ENCODE peak calls at places on chromosomes 5 and 9, in five cellular contexts. Y is neural progenitor cell, A is IMR-90, T is mesendoderm, S is aorta. E is an unnamed sample.

GRCh38 chr5:94326579-94326978 is 291.8 kb downstream of the KIAA0825 start:
- DNase-seq in Y (no peak), T (no peak), S (no peak), A (no peak), E (no peak)

GRCh38 chr9:91937031-91937430 is 13.0 kb downstream of the ROR2 start:
- DNase-seq in T (no peak), Y (no peak), A (no peak), S (no peak), E (no peak)

GRCh38 chr5:81972496-81972791 is 621 bp downstream of the ATG10 start:
- DNase-seq in S (no peak), T (no peak), A (no peak), Y (no peak), E (no peak)

GRCh38 chr9:130806388-130806716 is 28.7 kb upstream of the ABL1 start:
- DNase-seq in S (no peak), A (no peak), Y (no peak), T (no peak), E (no peak)

GRCh38 chr9:109254317-109254716 is 66.5 kb downstream of the EPB41L4B start:
- DNase-seq in S (no peak), A (peak; percentile 86), Y (no peak), T (no peak), E (no peak)

GRCh38 chr9:11871832-11872231 is 821.4 kb upstream of the TYRP1 start:
- DNase-seq in S (no peak), T (no peak), A (no peak), Y (no peak), E (no peak)

GRCh38 chr5:115986358-115986757 is 24.1 kb downstream of the LVRN start:
- DNase-seq in S (no peak), A (peak; percentile 80), T (no peak), Y (no peak), E (no peak)

GRCh38 chr5:30099634-30100033 is 1093.9 kb upstream of the CDH6 start:
- DNase-seq in Y (peak; percentile 13), S (no peak), T (peak; percentile 43), A (no peak), E (no peak)

GRCh38 chr9:16824545-16825041 is 45.9 kb downstream of the BNC2 start:
- DNase-seq in Y (peak; percentile 26), A (peak; percentile 85), S (no peak), T (peak; percentile 76), E (peak; percentile 53)

DNA sequence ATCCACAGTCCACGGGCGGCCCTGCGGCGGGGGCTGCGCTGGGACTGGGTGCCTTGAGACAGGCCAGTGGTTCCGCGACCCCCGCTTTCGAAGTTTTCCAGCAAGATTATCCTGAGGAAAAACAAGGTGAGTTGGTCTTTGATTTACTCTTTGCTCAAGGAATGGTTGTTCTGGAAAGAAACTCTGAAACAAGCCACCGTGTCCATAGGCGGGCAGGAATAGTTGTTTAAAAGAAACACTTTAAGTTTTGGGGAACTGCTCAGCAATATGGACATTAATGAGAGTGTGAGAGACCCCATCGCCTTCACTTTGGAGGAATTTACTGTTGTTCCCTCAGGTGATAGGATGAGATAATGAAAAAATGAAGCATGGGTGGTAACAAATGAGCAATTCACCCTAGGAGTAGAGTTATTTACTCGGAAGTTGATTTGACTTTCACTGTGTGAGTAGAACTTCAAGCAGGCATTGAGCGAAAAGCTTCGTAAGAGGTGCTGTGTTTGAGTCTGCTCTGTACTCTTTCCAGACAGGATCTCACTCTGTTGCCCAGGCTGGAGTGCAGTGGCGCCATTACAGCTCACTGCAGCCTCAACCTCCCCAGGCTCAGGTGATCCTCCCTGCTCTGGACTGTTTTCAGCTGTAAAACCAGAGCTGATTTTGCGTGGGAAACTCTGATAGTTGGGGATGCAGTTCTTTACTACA is 1.1 kb downstream of the DMRTA1 start:
- DNase-seq in Y (peak; percentile 3), A (no peak), S (no peak), T (peak; percentile 49), E (peak; percentile 16)
- H3K4me3 ChIP-seq in Y (peak overlapping the region; percentile 67), A (peak overlapping the region; percentile 69), S (peak overlapping the region; percentile 51), T (peak overlapping the region; percentile 64), E (peak overlapping the region; percentile 88)

DNA sequence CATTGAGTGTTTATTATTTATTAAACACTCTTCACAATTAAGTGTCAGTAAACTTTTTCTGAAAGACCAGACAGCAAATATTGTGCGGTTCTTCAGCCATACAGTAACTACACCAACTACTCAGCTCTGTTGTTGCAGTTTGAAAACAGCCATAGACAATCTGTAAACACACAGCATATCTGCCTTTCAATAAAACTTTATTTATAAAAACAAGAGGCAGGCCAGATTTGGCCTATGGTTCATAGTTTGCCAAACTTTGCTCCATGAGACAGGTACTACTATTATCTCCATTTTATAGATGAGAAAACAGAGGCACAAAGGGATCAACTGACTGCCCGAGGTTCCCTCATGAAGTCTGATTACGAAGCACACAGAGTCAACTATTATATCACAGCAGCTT is 11.5 kb downstream of the ADAMTS12 start:
- DNase-seq in T (no peak), S (no peak), A (no peak), Y (no peak), E (no peak)
- H3K36me3 ChIP-seq in T (no peaks in the 10 kb centered on the region), S (no peaks in the 10 kb centered on the region), A (peaks cover 10% of the 10 kb centered on the region), Y (peaks cover 11% of the 10 kb centered on the region), E (no peaks in the 10 kb centered on the region)

DNA sequence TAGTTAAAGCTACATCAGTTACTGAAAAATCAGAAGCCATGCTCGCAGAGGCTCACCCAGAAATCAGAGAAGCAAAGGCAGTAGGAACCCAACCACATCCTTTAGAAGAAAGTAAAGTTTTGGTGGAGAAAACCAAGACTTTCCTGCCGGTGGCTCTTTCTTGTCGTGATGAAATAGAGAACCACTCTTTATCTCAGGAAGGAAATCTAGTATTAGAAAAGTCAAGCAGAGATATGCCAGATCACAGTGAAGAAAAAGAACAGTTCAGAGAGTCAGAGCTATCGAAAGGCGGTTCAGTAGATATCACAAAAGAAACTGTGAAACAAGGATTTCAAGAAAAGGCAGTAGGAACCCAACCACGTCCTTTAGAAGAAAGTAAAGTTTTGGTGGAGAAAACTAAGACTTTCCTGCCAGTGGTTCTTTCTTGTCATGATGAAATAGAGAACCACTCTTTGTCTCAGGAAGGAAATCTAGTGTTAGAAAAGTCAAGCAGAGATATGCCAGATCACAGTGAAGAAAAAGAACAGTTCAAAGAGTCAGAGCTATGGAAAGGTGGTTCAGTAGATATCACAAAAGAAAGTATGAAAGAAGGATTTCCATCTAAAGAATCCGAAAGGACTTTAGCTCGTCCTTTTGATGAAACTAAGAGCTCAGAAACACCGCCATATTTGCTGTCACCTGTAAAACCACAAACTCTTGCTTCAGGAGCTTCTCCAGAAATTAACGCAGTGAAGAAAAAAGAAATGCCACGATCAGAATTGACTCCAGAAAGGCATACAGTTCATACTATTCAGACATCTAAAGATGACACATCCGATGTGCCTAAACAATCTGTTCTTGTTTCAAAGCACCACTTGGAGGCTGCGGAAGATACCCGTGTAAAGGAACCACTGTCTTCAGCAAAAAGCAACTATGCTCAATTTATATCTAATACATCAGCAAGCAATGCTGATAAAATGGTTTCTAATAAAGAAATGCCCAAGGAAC is 47.2 kb downstream of the CMYA5 start:
- DNase-seq in S (no peak), Y (no peak), A (no peak), T (no peak), E (no peak)
- H3K4me3 ChIP-seq in S (no peak overlapping the region), Y (no peak overlapping the region), A (no peak overlapping the region), T (no peak overlapping the region), E (no peak overlapping the region)

GRCh38 chr9:33307067-33307466 is 16.8 kb downstream of the NFX1 start:
- DNase-seq in T (no peak), S (no peak), A (no peak), Y (no peak), E (no peak)
- H3K36me3 ChIP-seq in T (peaks cover 17% of the 10 kb centered on the region), S (peaks cover 17% of the 10 kb centered on the region), A (peaks cover 47% of the 10 kb centered on the region), Y (peaks cover 10% of the 10 kb centered on the region), E (peaks cover 19% of the 10 kb centered on the region)

DNA sequence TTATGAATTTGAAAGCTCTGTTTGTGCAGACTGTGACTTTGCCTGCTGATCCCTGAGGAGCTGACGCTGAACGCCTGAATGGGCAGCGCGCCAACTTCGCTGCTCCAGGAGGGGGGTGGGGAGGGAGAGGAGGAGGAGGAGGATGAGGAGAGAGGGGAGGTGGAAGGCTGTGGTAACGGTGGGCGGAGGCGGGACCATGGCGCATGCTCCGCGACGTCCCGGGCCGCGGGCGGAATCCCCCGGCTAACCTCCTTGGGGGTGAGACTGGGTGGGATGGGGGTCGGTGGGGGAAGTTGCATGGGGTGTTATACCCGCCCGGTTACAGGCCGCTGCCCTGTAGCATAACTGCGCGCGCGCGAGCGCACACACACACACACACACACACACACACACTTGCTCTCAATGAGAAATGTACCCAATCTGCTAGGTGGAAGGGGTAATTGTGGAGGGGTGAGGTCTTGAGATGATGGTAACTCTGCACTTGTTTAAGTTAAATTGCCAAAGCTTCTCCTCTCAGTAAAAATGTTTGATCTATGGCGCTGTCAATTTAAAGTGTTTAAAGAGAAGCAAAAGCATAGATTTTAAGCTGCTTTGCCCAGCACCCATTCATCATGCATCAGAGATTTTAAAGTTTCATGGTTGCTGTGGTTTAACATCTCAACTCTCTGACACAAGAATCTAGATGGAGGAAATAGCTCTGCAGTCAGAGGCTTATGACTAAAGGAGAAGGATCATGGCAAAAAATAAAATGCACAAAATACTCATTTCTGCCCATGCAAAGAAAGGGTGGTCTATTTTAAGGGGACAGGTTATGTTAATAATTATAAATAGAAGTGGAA is 76.6 kb upstream of the TBCA start:
- DNase-seq in S (peak; percentile 88), T (peak; percentile 73), Y (peak; percentile 85), A (peak; percentile 78), E (peak; percentile 92)
- H3K4me3 ChIP-seq in S (peak overlapping the region; percentile 11), T (peak overlapping the region; percentile 17), Y (peak overlapping the region; percentile 60), A (peak overlapping the region; percentile 62), E (peak overlapping the region; percentile 44)

E was measured in H7.